ENCODE peak calls at places on chromosomes 12 and 14, in eight cellular contexts. O is NAMALWA; Q is NCI-H2081; Z is adipocyte; F is activated CD8-positive, alpha-beta memory T cell treated with anti-CD3 and anti-CD28 coated beads, Interleukin-2, amount 50 U/mL, for 48 hours; G is small intestine; E is ACHN; Y is A549. A is an unnamed sample.

GRCh38 chr12:52366738-52367485 is at the start of gene KRT85:
- DNase-seq in O (no peak), Q (no peak), Z (no peak), F (no peak), G (no peak), E (no peak), Y (no peak), A (no peak)

GRCh38 chr12:79527498-79527897 is 163.3 kb downstream of the PAWR start:
- DNase-seq in O (no peak), Q (no peak), Z (no peak), F (no peak), G (no peak), E (no peak), Y (no peak), A (no peak)

GRCh38 chr14:90191154-90191553 is 65.2 kb upstream of the PSMC1 start:
- DNase-seq in O (no peak), Q (no peak), Z (no peak), F (no peak), G (peak), E (no peak), Y (no peak), A (no peak)

GRCh38 chr14:76759589-76759988 is 1.7 kb upstream of the VASH1 start:
- DNase-seq in O (no peak), Q (no peak), Z (no peak), F (peak), G (no peak), E (no peak), Y (no peak), A (no peak)

GRCh38 chr12:26176725-26177124 is 18.6 kb upstream of the SSPN start:
- DNase-seq in O (no peak), Q (no peak), Z (no peak), F (no peak), G (peak), E (no peak), Y (no peak), A (no peak)

GRCh38 chr14:59190372-59190771 is 1.9 kb downstream of the DAAM1 start:
- DNase-seq in O (no peak), Q (no peak), Z (peak), F (no peak), G (no peak), E (peak), Y (peak), A (no peak)

GRCh38 chr14:45144658-45145057 is 8.9 kb downstream of the FANCM start:
- DNase-seq in O (no peak), Q (no peak), Z (no peak), F (no peak), G (no peak), E (no peak), Y (no peak), A (no peak)

GRCh38 chr12:38528527-38528926 is 212.0 kb downstream of the ALG10B start:
- DNase-seq in O (no peak), Q (no peak), Z (no peak), F (no peak), G (no peak), E (no peak), Y (no peak), A (no peak)

GRCh38 chr12:87812711-87813110 is 216.5 kb downstream of the C12orf50 start:
- DNase-seq in O (no peak), Q (peak), Z (no peak), F (no peak), G (no peak), E (no peak), Y (no peak), A (no peak)

GRCh38 chr12:46043972-46044520 is 53.7 kb upstream of the SCAF11 start:
- DNase-seq in O (no peak), Q (no peak), Z (no peak), F (no peak), G (no peak), E (no peak), Y (no peak), A (no peak)

GRCh38 chr12:55727643-55728184 is 1.1 kb downstream of the CD63 start:
- DNase-seq in O (no peak), Q (no peak), Z (peak), F (no peak), G (peak), E (peak), Y (peak), A (peak)

GRCh38 chr12:49121047-49121696 is 10.0 kb downstream of the TUBA1B start:
- DNase-seq in O (no peak), Q (no peak), Z (peak), F (no peak), G (peak), E (peak), Y (peak), A (peak)

GRCh38 chr12:101824831-101825230 is 5.9 kb downstream of the GNPTAB start:
- DNase-seq in O (no peak), Q (no peak), Z (no peak), F (no peak), G (no peak), E (no peak), Y (no peak), A (no peak)

GRCh38 chr12:9134981-9135628 is 19.4 kb upstream of the A2M start:
- DNase-seq in O (peak), Q (no peak), Z (no peak), F (no peak), G (peak), E (peak), Y (peak), A (no peak)

GRCh38 chr14:71536927-71537772 is 395.1 kb upstream of the RGS6 start:
- DNase-seq in O (no peak), Q (no peak), Z (no peak), F (no peak), G (no peak), E (no peak), Y (no peak), A (no peak)

GRCh38 chr12:21346542-21347205 is 12.0 kb upstream of the SLCO1A2 start:
- DNase-seq in O (no peak), Q (no peak), Z (no peak), F (no peak), G (no peak), E (no peak), Y (no peak), A (no peak)

GRCh38 chr12:104526320-104526719 is 69.6 kb downstream of the CHST11 start:
- DNase-seq in O (no peak), Q (no peak), Z (no peak), F (no peak), G (no peak), E (no peak), Y (no peak), A (no peak)

GRCh38 chr14:94401083-94401482 is 12.7 kb upstream of the SERPINA1 start:
- DNase-seq in O (no peak), Q (no peak), Z (no peak), F (no peak), G (no peak), E (no peak), Y (no peak), A (peak)

GRCh38 chr12:48682927-48683326 is 889 bp upstream of the KANSL2 start:
- DNase-seq in O (no peak), Q (no peak), Z (no peak), F (no peak), G (no peak), E (no peak), Y (no peak), A (no peak)

GRCh38 chr12:12786371-12786715 is 884 bp downstream of the APOLD1 start:
- DNase-seq in O (no peak), Q (no peak), Z (no peak), F (no peak), G (no peak), E (no peak), Y (no peak), A (no peak)